ENCODE peak calls at places on chromosomes 16 and 17, in ten cellular contexts. W, N, Z, R, P, M, L, T, F and A are unnamed samples.

GRCh38 chr16:49442805-49443204 is 69.2 kb downstream of the C16orf78 start:
- DNase-seq in W (no peak), N (no peak), Z (no peak), R (no peak), P (no peak), M (no peak), L (no peak), T (no peak), F (no peak), A (no peak)

GRCh38 chr16:58187092-58187491 is 10.8 kb downstream of the CSNK2A2 start:
- DNase-seq in W (no peak), N (no peak), Z (no peak), R (no peak), P (no peak), M (no peak), L (no peak), T (no peak), F (no peak), A (no peak)

GRCh38 chr17:35726609-35727460 is 4.6 kb upstream of the RASL10B start:
- DNase-seq in W (peak), N (peak), Z (peak), R (no peak), P (peak), M (no peak), L (no peak), T (peak), F (peak), A (peak)

GRCh38 chr17:13520899-13521572 is 80.7 kb downstream of the HS3ST3A1 start:
- DNase-seq in W (no peak), N (no peak), Z (no peak), R (no peak), P (no peak), M (no peak), L (no peak), T (no peak), F (no peak), A (peak)

GRCh38 chr17:47192549-47192948 is 3.5 kb upstream of the CDC27 start:
- DNase-seq in W (no peak), N (no peak), Z (no peak), R (no peak), P (peak), M (no peak), L (no peak), T (no peak), F (no peak), A (no peak)

GRCh38 chr17:21033350-21033749 is 9.5 kb downstream of the USP22 start:
- DNase-seq in W (no peak), N (no peak), Z (no peak), R (no peak), P (no peak), M (no peak), L (no peak), T (no peak), F (no peak), A (no peak)

GRCh38 chr17:82424001-82424862 is 5.8 kb upstream of the OGFOD3 start:
- DNase-seq in W (peak), N (no peak), Z (no peak), R (peak), P (peak), M (no peak), L (no peak), T (peak), F (peak), A (peak)

GRCh38 chr16:397736-398332 is 835 bp downstream of the NME4 start:
- DNase-seq in W (peak), N (peak), Z (peak), R (peak), P (peak), M (peak), L (no peak), T (peak), F (peak), A (peak)

GRCh38 chr16:85924675-85925074 is 25.7 kb downstream of the IRF8 start:
- DNase-seq in W (no peak), N (peak), Z (no peak), R (no peak), P (no peak), M (no peak), L (no peak), T (no peak), F (no peak), A (no peak)

GRCh38 chr17:31919802-31920525 is 16.8 kb upstream of the SUZ12 start:
- DNase-seq in W (no peak), N (no peak), Z (no peak), R (no peak), P (no peak), M (no peak), L (no peak), T (no peak), F (no peak), A (no peak)

GRCh38 chr16:30979170-30980067 is 5.6 kb upstream of the HSD3B7 start:
- DNase-seq in W (no peak), N (no peak), Z (no peak), R (no peak), P (no peak), M (no peak), L (no peak), T (no peak), F (no peak), A (no peak)

GRCh38 chr16:30980434-30980833 is 4.6 kb upstream of the HSD3B7 start:
- DNase-seq in W (no peak), N (no peak), Z (no peak), R (no peak), P (no peak), M (no peak), L (peak), T (no peak), F (no peak), A (no peak)

GRCh38 chr16:30976486-30976885 is 8.5 kb upstream of the HSD3B7 start:
- DNase-seq in W (no peak), N (no peak), Z (no peak), R (no peak), P (no peak), M (no peak), L (no peak), T (no peak), F (no peak), A (no peak)

GRCh38 chr16:30980068-30980371 is 5.0 kb upstream of the HSD3B7 start:
- DNase-seq in W (no peak), N (no peak), Z (no peak), R (no peak), P (no peak), M (no peak), L (peak), T (no peak), F (no peak), A (no peak)

DNA sequence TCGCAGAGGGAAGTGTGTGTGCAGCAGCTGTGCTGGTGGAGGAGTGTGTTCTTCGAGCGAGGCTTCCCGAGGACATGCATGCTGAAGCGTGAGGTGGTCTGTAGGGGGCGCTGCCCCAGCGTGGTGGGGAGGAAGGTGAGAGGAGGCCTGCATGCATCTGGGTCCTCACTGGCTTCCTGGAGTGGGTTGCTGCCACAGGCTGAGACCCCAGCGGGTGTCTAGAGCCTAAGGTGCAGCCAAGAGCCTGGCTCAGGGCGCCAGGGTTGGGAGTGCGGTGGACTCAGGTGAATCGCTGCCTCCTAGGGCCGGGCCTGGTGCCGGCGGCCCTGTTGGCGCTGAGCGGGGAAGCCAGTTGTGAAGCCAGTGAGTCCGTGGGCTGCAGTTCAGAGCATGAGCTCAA is 7.5 kb upstream of the HSD3B7 start:
- DNase-seq in W (no peak), N (no peak), Z (no peak), R (no peak), P (no peak), M (no peak), L (no peak), T (no peak), F (peak), A (no peak)
- TF ChIP-seq CTCF in W (no peak), N (peak), Z (no peak), R (no peak), P (peak), M (no peak), L (no peak), T (peak), F (peak), A (peak)

GRCh38 chr17:2140683-2141082 is 85.8 kb downstream of the HIC1 start:
- DNase-seq in W (no peak), N (no peak), Z (no peak), R (no peak), P (no peak), M (peak), L (no peak), T (no peak), F (no peak), A (no peak)
- H3K27ac ChIP-seq in W (no peak), N (no peak), Z (no peak), R (no peak), P (no peak), M (no peak), L (no peak), T (no peak), F (no peak), A (no peak)

DNA sequence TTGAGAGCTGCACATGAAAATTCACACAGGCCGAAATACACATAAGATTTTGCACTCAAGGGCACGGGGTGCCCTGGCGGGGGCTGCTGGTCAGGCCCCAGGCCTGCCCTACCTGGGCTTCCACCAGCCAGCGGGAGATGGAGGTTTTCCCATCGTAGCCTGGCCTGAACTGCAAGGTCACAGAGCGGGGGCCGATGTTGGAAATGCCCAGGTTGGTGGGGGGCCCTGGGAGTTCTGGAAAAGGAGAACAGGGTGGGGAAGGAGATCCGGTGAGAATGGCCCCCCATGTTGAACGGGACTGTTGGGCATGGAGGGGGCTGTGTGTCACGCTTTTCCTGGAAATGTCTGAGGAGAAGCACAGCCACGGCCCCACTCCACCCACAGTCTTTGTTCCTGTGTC is 87.3 kb upstream of the CDC42EP4 start:
- DNase-seq in W (no peak), N (no peak), Z (no peak), R (no peak), P (no peak), M (no peak), L (no peak), T (no peak), F (no peak), A (no peak)
- TF ChIP-seq CTCF in W (no peak), N (no peak), Z (no peak), R (no peak), P (no peak), M (no peak), L (no peak), T (no peak), F (no peak), A (no peak)

GRCh38 chr17:68341482-68341881 is 50.2 kb downstream of the ARSG start:
- DNase-seq in W (no peak), N (no peak), Z (no peak), R (no peak), P (no peak), M (no peak), L (no peak), T (no peak), F (no peak), A (no peak)

GRCh38 chr17:68344701-68345136 is 53.4 kb downstream of the ARSG start:
- DNase-seq in W (no peak), N (no peak), Z (no peak), R (no peak), P (peak), M (no peak), L (no peak), T (no peak), F (no peak), A (no peak)

GRCh38 chr17:68346448-68346847 is 55.2 kb downstream of the ARSG start:
- DNase-seq in W (no peak), N (no peak), Z (no peak), R (peak), P (peak), M (no peak), L (no peak), T (no peak), F (no peak), A (no peak)

GRCh38 chr17:68347380-68347779 is 56.1 kb downstream of the ARSG start:
- DNase-seq in W (no peak), N (no peak), Z (no peak), R (no peak), P (peak), M (no peak), L (no peak), T (no peak), F (no peak), A (no peak)

DNA sequence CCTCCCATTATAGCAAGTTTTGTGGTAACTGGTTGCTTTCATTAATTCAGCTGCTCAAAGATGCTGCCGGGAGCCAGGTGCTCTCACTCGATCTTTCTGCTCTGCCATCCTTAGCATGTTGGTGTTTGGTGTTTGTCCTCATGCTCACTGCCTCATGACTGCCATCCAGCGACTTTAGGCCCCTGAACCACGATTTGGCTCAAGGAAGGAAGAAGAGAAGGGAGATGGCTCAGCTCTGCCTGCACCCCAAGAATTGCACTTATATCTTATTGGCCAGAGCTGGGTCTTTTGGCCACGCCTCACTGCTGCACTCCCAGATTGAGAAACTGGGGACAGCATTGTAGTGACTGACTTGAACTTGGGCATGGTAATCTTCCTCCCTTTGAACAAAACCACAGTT is 52.7 kb downstream of the ARSG start:
- DNase-seq in W (no peak), N (no peak), Z (no peak), R (no peak), P (peak), M (no peak), L (no peak), T (no peak), F (no peak), A (no peak)
- H3K27ac ChIP-seq in W (no peak), N (no peak), Z (no peak), R (no peak), P (peak), M (no peak), L (no peak), T (no peak), F (no peak), A (no peak)

GRCh38 chr16:68978303-68978954 is 127.0 kb upstream of the HAS3 start:
- DNase-seq in W (no peak), N (no peak), Z (no peak), R (no peak), P (no peak), M (no peak), L (no peak), T (no peak), F (no peak), A (no peak)

GRCh38 chr16:68973611-68974120 is 130.3 kb downstream of the TANGO6 start:
- DNase-seq in W (no peak), N (no peak), Z (no peak), R (no peak), P (no peak), M (no peak), L (no peak), T (no peak), F (no peak), A (no peak)

GRCh38 chr16:68969338-68969737 is 126.0 kb downstream of the TANGO6 start:
- DNase-seq in W (no peak), N (no peak), Z (no peak), R (no peak), P (no peak), M (no peak), L (no peak), T (no peak), F (no peak), A (no peak)

GRCh38 chr16:68972008-68972407 is 128.7 kb downstream of the TANGO6 start:
- DNase-seq in W (no peak), N (no peak), Z (no peak), R (no peak), P (no peak), M (no peak), L (no peak), T (no peak), F (peak), A (no peak)

GRCh38 chr16:68972720-68973119 is 129.4 kb downstream of the TANGO6 start:
- DNase-seq in W (no peak), N (no peak), Z (peak), R (no peak), P (no peak), M (no peak), L (no peak), T (peak), F (peak), A (peak)
- TF ChIP-seq CTCF in W (no peak), N (no peak), Z (no peak), R (no peak), P (no peak), M (no peak), L (peak), T (peak), F (peak), A (peak)

GRCh38 chr16:56632160-56632847 is at the start of gene MT1M:
- DNase-seq in W (peak), N (no peak), Z (no peak), R (no peak), P (no peak), M (peak), L (no peak), T (peak), F (peak), A (no peak)
- H3K27ac ChIP-seq in W (peak), N (peak), Z (peak), R (peak), P (no peak), M (peak), L (no peak), T (no peak), F (no peak), A (no peak)